ENCODE peak calls at places on chromosomes 13 and 19, in ten cellular contexts. V is stimulated activated CD4-positive, alpha-beta T cell treated with anti-CD3 and anti-CD28 coated beads, Interleukin-1b, Interleukin-23, amount 100 ng/mL, for 4 hours; A is ELR; X is NCI-H2227 treated with DMSO at 0.1 percent for 48 hours; C is activated CD4-positive, alpha-beta T cell treated with anti-CD3 and anti-CD28 coated beads for 48 hours; J is Peyer's patch; F is activated naive CD4-positive, alpha-beta T cell treated with anti-CD3 and anti-CD28 coated beads, Interleukin-2, amount 50 U/mL, for 72 hours; H is NCI-H748 treated with DMSO at 0.1 percent for 48 hours; R is A172; K is naive B cell. G is an unnamed sample.

GRCh38 chr13:97574926-97575325 is 141.0 kb downstream of the RAP2A start:
- DNase-seq in F (no peak), C (peak; percentile 15), V (no peak), J (no peak), K (no peak), R (peak; percentile 44), A (peak; percentile 34), X (no peak), H (peak; percentile 32), G (peak; percentile 21)

GRCh38 chr19:20565321-20566018 is at the start of gene ZNF737:
- DNase-seq in X (peak; percentile 78), K (peak; percentile 86), H (peak; percentile 84), V (peak; percentile 87), R (peak; percentile 62), F (peak; percentile 89), J (peak; percentile 96), C (peak; percentile 95), A (peak; percentile 96), G (peak; percentile 97)

GRCh38 chr13:93740334-93740733 is 513.7 kb downstream of the GPC6 start:
- DNase-seq in F (no peak), C (no peak), R (no peak), X (no peak), J (no peak), H (peak; percentile 34), A (no peak), K (no peak), V (no peak), G (no peak)

GRCh38 chr13:77028202-77028601 is 1.2 kb upstream of the FBXL3 start:
- DNase-seq in J (no peak), X (peak; percentile 11), K (no peak), V (no peak), R (peak; percentile 40), H (peak; percentile 11), C (no peak), F (no peak), A (peak; percentile 50), G (no peak)

GRCh38 chr19:39795001-39795400 is 16.3 kb downstream of the LEUTX start:
- DNase-seq in H (no peak), C (no peak), R (no peak), A (no peak), K (no peak), X (no peak), V (no peak), F (no peak), J (no peak), G (no peak)

GRCh38 chr13:106561551-106562170 is 6.3 kb downstream of the ARGLU1 start:
- DNase-seq in X (no peak), K (no peak), J (no peak), R (no peak), F (peak; percentile 55), H (no peak), A (no peak), C (peak; percentile 72), V (peak; percentile 20), G (no peak)

GRCh38 chr19:10104665-10105221 is 1.4 kb upstream of the PPAN start:
- DNase-seq in X (no peak), F (peak; percentile 72), C (peak; percentile 84), R (no peak), A (no peak), H (no peak), K (peak; percentile 69), J (peak; percentile 86), V (peak; percentile 62), G (no peak)

GRCh38 chr19:15292847-15293582 is 39.3 kb downstream of the BRD4 start:
- DNase-seq in H (no peak), A (no peak), F (no peak), V (no peak), K (no peak), C (no peak), X (no peak), J (no peak), R (no peak), G (no peak)

GRCh38 chr19:15340086-15340485 is 7.7 kb upstream of the BRD4 start:
- DNase-seq in A (no peak), X (no peak), J (no peak), R (no peak), V (no peak), F (no peak), H (no peak), C (no peak), K (no peak), G (no peak)

G was measured in left ventricle myocardium inferior.